ENCODE peak calls at places on chromosomes 4 and X, in eight cellular contexts. X is cardiac fibroblast; D is activated T-cell treated with anti-CD3 and anti-CD28 coated beads, Interleukin-2, amount 50 U/mL, for 72 hours; R is foreskin fibroblast; W is mammary epithelial cell; J is mucosa of gallbladder; L is endothelial cell; E is psoas muscle. K is an unnamed sample.

GRCh38 chr4:158996669-158997074 is 106.2 kb upstream of the RAPGEF2 start:
- DNase-seq in E (no peak), W (peak), L (no peak), J (no peak), R (peak), X (peak), D (no peak), K (no peak)

GRCh38 chr4:83413676-83414075 is 41.9 kb downstream of the HELQ start:
- DNase-seq in W (peak), R (peak), J (no peak), L (no peak), E (no peak), X (no peak), D (no peak), K (no peak)

GRCh38 chrX:130975947-130976346 is 72.9 kb upstream of the ENOX2 start:
- DNase-seq in L (peak), X (peak), J (peak), R (peak), E (no peak), D (peak), W (peak), K (no peak)

GRCh38 chr4:94334962-94335361 is 7.7 kb downstream of the HPGDS start:
- DNase-seq in J (no peak), E (no peak), R (no peak), L (no peak), X (no peak), D (no peak), W (peak), K (no peak)

GRCh38 chr4:36269116-36269515 is 12.3 kb upstream of the DTHD1 start:
- DNase-seq in D (no peak), W (no peak), E (no peak), R (no peak), X (no peak), L (peak), J (no peak), K (peak)

GRCh38 chrX:35622601-35623000 is 175.5 kb upstream of the MAGEB16 start:
- DNase-seq in W (no peak), X (no peak), E (no peak), R (no peak), L (no peak), J (peak), D (no peak), K (no peak)

GRCh38 chr4:78603384-78603783 is 51.8 kb downstream of the ANXA3 start:
- DNase-seq in W (no peak), R (no peak), L (no peak), X (no peak), D (no peak), J (no peak), E (no peak), K (no peak)

GRCh38 chr4:149914521-149915115 is 99.0 kb upstream of the IQCM start:
- DNase-seq in L (peak), D (peak), J (peak), E (no peak), R (peak), W (peak), X (peak), K (no peak)

GRCh38 chrX:72045552-72046277 is 86.0 kb downstream of the RTL5 start:
- DNase-seq in D (no peak), R (no peak), X (no peak), E (no peak), J (no peak), L (no peak), W (peak), K (no peak)

GRCh38 chr4:85760521-85760920 is 285.6 kb downstream of the ARHGAP24 start:
- DNase-seq in R (peak), W (no peak), X (peak), L (no peak), E (no peak), J (no peak), D (no peak), K (no peak)

GRCh38 chrX:107701493-107702121 is 73.3 kb downstream of the PRPS1 start:
- DNase-seq in W (no peak), L (no peak), X (no peak), E (no peak), R (no peak), J (no peak), D (no peak), K (no peak)

GRCh38 chr4:42122237-42122636 is 30.2 kb downstream of the BEND4 start:
- DNase-seq in L (no peak), W (no peak), D (no peak), X (no peak), R (no peak), J (no peak), E (no peak), K (no peak)

GRCh38 chr4:25113915-25114904 is 46.0 kb downstream of the SEPSECS start:
- DNase-seq in L (no peak), E (no peak), J (no peak), W (peak), R (peak), D (no peak), X (peak), K (no peak)

GRCh38 chr4:71545168-71545567 is 206.3 kb downstream of the SLC4A4 start:
- DNase-seq in X (no peak), D (no peak), E (no peak), R (peak), L (no peak), W (no peak), J (no peak), K (no peak)

GRCh38 chrX:17559728-17560379 is 177.4 kb upstream of the SCML1 start:
- DNase-seq in L (no peak), J (peak), W (peak), E (no peak), X (peak), D (no peak), R (peak), K (no peak)

GRCh38 chr4:3286335-3287175 is 6.3 kb upstream of the RGS12 start:
- DNase-seq in D (no peak), E (no peak), X (no peak), J (no peak), W (no peak), L (no peak), R (no peak), K (no peak)

GRCh38 chr4:130468340-130468739 is 1372.4 kb downstream of the C4orf33 start:
- DNase-seq in R (no peak), W (no peak), E (no peak), D (no peak), L (no peak), X (no peak), J (no peak), K (no peak)

GRCh38 chr4:13511101-13511500 is 27.0 kb upstream of the RAB28 start:
- DNase-seq in R (no peak), W (no peak), L (no peak), X (no peak), D (no peak), E (no peak), J (no peak), K (no peak)

GRCh38 chr4:76066546-76066945 is 8.0 kb upstream of the ART3 start:
- DNase-seq in R (no peak), L (no peak), D (no peak), E (no peak), X (no peak), J (no peak), W (no peak), K (no peak)

GRCh38 chr4:22474636-22475310 is 41.1 kb downstream of the ADGRA3 start:
- DNase-seq in X (peak), D (no peak), J (no peak), E (no peak), L (no peak), R (peak), W (peak), K (no peak)

GRCh38 chrX:150704030-150704613 is 10.9 kb downstream of the MTMR1 start:
- DNase-seq in W (peak), J (no peak), R (peak), D (peak), X (peak), L (no peak), E (no peak), K (no peak)

GRCh38 chrX:109774706-109775105 is 41.6 kb upstream of the ACSL4 start:
- DNase-seq in L (no peak), D (no peak), R (peak), W (peak), E (no peak), X (peak), J (no peak), K (no peak)

GRCh38 chrX:11137543-11138139 is 26.5 kb downstream of the HCCS start:
- DNase-seq in R (peak), X (peak), J (no peak), E (no peak), L (no peak), W (no peak), D (no peak), K (no peak)

GRCh38 chr4:53785996-53786395 is 194.7 kb upstream of the LNX1 start:
- DNase-seq in X (no peak), W (no peak), E (no peak), J (no peak), R (peak), L (no peak), D (no peak), K (no peak)

GRCh38 chr4:186217733-186218293 is 9.5 kb upstream of the KLKB1 start:
- DNase-seq in L (no peak), X (no peak), D (no peak), E (no peak), W (no peak), R (no peak), J (no peak), K (no peak)

GRCh38 chr4:186844059-186844681 is 120.5 kb upstream of the FAT1 start:
- DNase-seq in J (no peak), L (no peak), R (peak), W (no peak), X (peak), E (peak), D (no peak), K (no peak)

GRCh38 chr4:55753856-55754255 is 65.7 kb upstream of the EXOC1L start:
- DNase-seq in L (no peak), X (no peak), W (no peak), J (no peak), D (no peak), E (no peak), R (no peak), K (no peak)

GRCh38 chrX:130295519-130296314 is 27.0 kb upstream of the ZNF280C start:
- DNase-seq in L (no peak), R (peak), W (peak), E (no peak), X (no peak), D (no peak), J (no peak), K (no peak)

GRCh38 chr4:20106926-20107325 is 144.8 kb upstream of the SLIT2 start:
- DNase-seq in X (no peak), W (no peak), J (no peak), E (no peak), R (peak), L (no peak), D (no peak), K (no peak)

GRCh38 chr4:2745981-2746806 is 9.9 kb downstream of the TNIP2 start:
- DNase-seq in L (no peak), D (peak), X (peak), E (peak), W (peak), J (no peak), R (peak), K (peak)

GRCh38 chrX:129493643-129494042 is 29.6 kb downstream of the SMARCA1 start:
- DNase-seq in L (no peak), X (peak), D (no peak), J (no peak), R (peak), E (no peak), W (peak), K (no peak)

GRCh38 chr4:168319486-168320019 is 1.0 kb upstream of the DDX60 start:
- DNase-seq in J (no peak), R (no peak), E (no peak), D (no peak), X (no peak), W (peak), L (no peak), K (no peak)

GRCh38 chrX:17710836-17711235 is 26.5 kb upstream of the SCML1 start:
- DNase-seq in W (no peak), J (no peak), E (no peak), R (peak), L (no peak), D (no peak), X (no peak), K (no peak)

GRCh38 chr4:81343536-81343935 is 128.2 kb downstream of the RASGEF1B start:
- DNase-seq in E (no peak), J (no peak), D (no peak), W (no peak), X (no peak), L (no peak), R (no peak), K (no peak)

GRCh38 chr4:23938796-23939195 is 48.9 kb upstream of the PPARGC1A start:
- DNase-seq in E (no peak), W (no peak), X (no peak), J (no peak), L (no peak), D (no peak), R (no peak), K (no peak)

GRCh38 chrX:135707880-135708279 is 5.6 kb upstream of the CT45A1 start:
- DNase-seq in D (peak), X (no peak), E (no peak), W (no peak), R (no peak), L (peak), J (no peak), K (no peak)

GRCh38 chr4:101954975-101955678 is 164.6 kb downstream of the BANK1 start:
- DNase-seq in W (no peak), E (no peak), L (no peak), R (no peak), X (no peak), J (no peak), D (no peak), K (no peak)